ENCODE peak calls at places on chromosome 11, in seven cellular contexts. One of them, this sample, is unnamed.

GRCh38 chr11:58289266-58289665 is 21.2 kb upstream of the OR10W1 start:
- DNase-seq in sigmoid colon: no peak
- DNase-seq in body of pancreas: no peak
- DNase-seq in HCT116: no peak
- DNase-seq in kidney: no peak
- DNase-seq in LNCaP clone FGC: no peak
- DNase-seq in lower lobe of right lung: no peak
- DNase-seq in this sample: no peak

GRCh38 chr11:78474451-78474850 is 56.8 kb upstream of the GAB2 start:
- DNase-seq in body of pancreas: no peak
- DNase-seq in kidney: no peak
- DNase-seq in lower lobe of right lung: no peak
- DNase-seq in HCT116: no peak
- DNase-seq in sigmoid colon: no peak
- DNase-seq in LNCaP clone FGC: no peak
- DNase-seq in this sample: no peak

GRCh38 chr11:88353386-88353785 is 15.8 kb upstream of the CTSC start:
- DNase-seq in kidney: no peak
- DNase-seq in body of pancreas: no peak
- DNase-seq in sigmoid colon: no peak
- DNase-seq in lower lobe of right lung: no peak
- DNase-seq in HCT116: no peak
- DNase-seq in LNCaP clone FGC: no peak
- DNase-seq in this sample: no peak

GRCh38 chr11:124717786-124718634 is 21.7 kb upstream of the NRGN start:
- DNase-seq in lower lobe of right lung: peak
- DNase-seq in sigmoid colon: no peak
- DNase-seq in LNCaP clone FGC: no peak
- DNase-seq in body of pancreas: no peak
- DNase-seq in HCT116: no peak
- DNase-seq in kidney: peak
- DNase-seq in this sample: no peak

GRCh38 chr11:20025331-20025840 is 134.9 kb downstream of the DBX1 start:
- DNase-seq in LNCaP clone FGC: no peak
- DNase-seq in body of pancreas: no peak
- DNase-seq in HCT116: no peak
- DNase-seq in sigmoid colon: no peak
- DNase-seq in lower lobe of right lung: no peak
- DNase-seq in kidney: no peak
- DNase-seq in this sample: no peak

GRCh38 chr11:104968365-104968855 is at the start of gene CASP4:
- DNase-seq in body of pancreas: peak
- DNase-seq in kidney: no peak
- DNase-seq in LNCaP clone FGC: peak
- DNase-seq in sigmoid colon: no peak
- DNase-seq in HCT116: peak
- DNase-seq in lower lobe of right lung: no peak
- DNase-seq in this sample: peak

GRCh38 chr11:68076371-68077042 is 37.7 kb downstream of the TCIRG1 start:
- DNase-seq in lower lobe of right lung: no peak
- DNase-seq in sigmoid colon: no peak
- DNase-seq in LNCaP clone FGC: no peak
- DNase-seq in body of pancreas: no peak
- DNase-seq in kidney: no peak
- DNase-seq in HCT116: no peak
- DNase-seq in this sample: no peak

GRCh38 chr11:14141676-14142075 is 179.2 kb downstream of the SPON1 start:
- DNase-seq in HCT116: no peak
- DNase-seq in LNCaP clone FGC: no peak
- DNase-seq in sigmoid colon: no peak
- DNase-seq in kidney: no peak
- DNase-seq in lower lobe of right lung: no peak
- DNase-seq in body of pancreas: no peak
- DNase-seq in this sample: no peak

GRCh38 chr11:19679952-19680823 is 32.4 kb upstream of the NAV2 start:
- DNase-seq in LNCaP clone FGC: no peak
- DNase-seq in kidney: peak
- DNase-seq in HCT116: peak
- DNase-seq in body of pancreas: peak
- DNase-seq in lower lobe of right lung: peak
- DNase-seq in sigmoid colon: peak
- DNase-seq in this sample: peak

GRCh38 chr11:110184466-110184865 is 91.3 kb downstream of the ZC3H12C start:
- DNase-seq in LNCaP clone FGC: no peak
- DNase-seq in sigmoid colon: no peak
- DNase-seq in body of pancreas: no peak
- DNase-seq in HCT116: no peak
- DNase-seq in lower lobe of right lung: no peak
- DNase-seq in kidney: no peak
- DNase-seq in this sample: no peak

GRCh38 chr11:116217006-116217405 is 555.8 kb downstream of the BUD13 start:
- DNase-seq in lower lobe of right lung: peak
- DNase-seq in sigmoid colon: no peak
- DNase-seq in LNCaP clone FGC: no peak
- DNase-seq in HCT116: peak
- DNase-seq in body of pancreas: peak
- DNase-seq in kidney: no peak
- DNase-seq in this sample: peak

GRCh38 chr11:17927643-17928343 is 85.1 kb downstream of the SERGEF start:
- DNase-seq in sigmoid colon: no peak
- DNase-seq in LNCaP clone FGC: no peak
- DNase-seq in kidney: no peak
- DNase-seq in body of pancreas: no peak
- DNase-seq in HCT116: no peak
- DNase-seq in lower lobe of right lung: no peak
- DNase-seq in this sample: peak

GRCh38 chr11:86934933-86935579 is 20.1 kb downstream of the FZD4 start:
- DNase-seq in sigmoid colon: no peak
- DNase-seq in lower lobe of right lung: no peak
- DNase-seq in kidney: no peak
- DNase-seq in body of pancreas: no peak
- DNase-seq in LNCaP clone FGC: peak
- DNase-seq in HCT116: no peak
- DNase-seq in this sample: no peak

GRCh38 chr11:914747-915493 is 4.3 kb upstream of the CHID1 start:
- DNase-seq in sigmoid colon: peak
- DNase-seq in kidney: no peak
- DNase-seq in body of pancreas: peak
- DNase-seq in lower lobe of right lung: peak
- DNase-seq in HCT116: no peak
- DNase-seq in LNCaP clone FGC: no peak
- DNase-seq in this sample: no peak

GRCh38 chr11:63671322-63672155 is at the start of gene ATL3:
- DNase-seq in kidney: peak
- DNase-seq in sigmoid colon: peak
- DNase-seq in body of pancreas: peak
- DNase-seq in LNCaP clone FGC: peak
- DNase-seq in lower lobe of right lung: peak
- DNase-seq in HCT116: peak
- DNase-seq in this sample: peak

GRCh38 chr11:11036185-11037161 is 178.6 kb upstream of the ZBED5 start:
- DNase-seq in kidney: no peak
- DNase-seq in sigmoid colon: no peak
- DNase-seq in LNCaP clone FGC: peak
- DNase-seq in body of pancreas: peak
- DNase-seq in lower lobe of right lung: no peak
- DNase-seq in HCT116: peak
- DNase-seq in this sample: peak

GRCh38 chr11:46071091-46071490 is 50.2 kb downstream of the PHF21A start:
- DNase-seq in HCT116: no peak
- DNase-seq in body of pancreas: no peak
- DNase-seq in lower lobe of right lung: no peak
- DNase-seq in LNCaP clone FGC: peak
- DNase-seq in sigmoid colon: no peak
- DNase-seq in kidney: no peak
- DNase-seq in this sample: no peak

GRCh38 chr11:65417221-65417701 is 5.3 kb upstream of the NEAT1 start:
- DNase-seq in HCT116: no peak
- DNase-seq in sigmoid colon: peak
- DNase-seq in lower lobe of right lung: peak
- DNase-seq in body of pancreas: peak
- DNase-seq in LNCaP clone FGC: no peak
- DNase-seq in kidney: peak
- DNase-seq in this sample: no peak

GRCh38 chr11:111935331-111936044 is 1.7 kb upstream of the DIXDC1 start:
- DNase-seq in kidney: no peak
- DNase-seq in LNCaP clone FGC: no peak
- DNase-seq in HCT116: no peak
- DNase-seq in lower lobe of right lung: no peak
- DNase-seq in body of pancreas: no peak
- DNase-seq in sigmoid colon: no peak
- DNase-seq in this sample: no peak

GRCh38 chr11:117933475-117933874 is 4.3 kb upstream of the TMPRSS13 start:
- DNase-seq in HCT116: no peak
- DNase-seq in lower lobe of right lung: peak
- DNase-seq in LNCaP clone FGC: no peak
- DNase-seq in sigmoid colon: no peak
- DNase-seq in body of pancreas: no peak
- DNase-seq in kidney: no peak
- DNase-seq in this sample: no peak

GRCh38 chr11:12941671-12942070 is 67.4 kb upstream of the RASSF10 start:
- DNase-seq in sigmoid colon: no peak
- DNase-seq in body of pancreas: no peak
- DNase-seq in lower lobe of right lung: no peak
- DNase-seq in kidney: no peak
- DNase-seq in LNCaP clone FGC: no peak
- DNase-seq in HCT116: no peak
- DNase-seq in this sample: no peak

GRCh38 chr11:75523189-75523588 is 2.6 kb downstream of the GDPD5 start:
- DNase-seq in body of pancreas: peak
- DNase-seq in sigmoid colon: no peak
- DNase-seq in HCT116: no peak
- DNase-seq in kidney: no peak
- DNase-seq in LNCaP clone FGC: no peak
- DNase-seq in lower lobe of right lung: no peak
- DNase-seq in this sample: no peak

GRCh38 chr11:49995559-49995958 is 13.2 kb upstream of the OR4C12 start:
- DNase-seq in body of pancreas: peak
- DNase-seq in HCT116: peak
- DNase-seq in kidney: no peak
- DNase-seq in LNCaP clone FGC: peak
- DNase-seq in lower lobe of right lung: no peak
- DNase-seq in sigmoid colon: no peak
- DNase-seq in this sample: peak
- TF ChIP-seq CTCF in body of pancreas: peak
- TF ChIP-seq CTCF in HCT116: peak
- TF ChIP-seq CTCF in kidney: peak
- TF ChIP-seq CTCF in LNCaP clone FGC: peak
- TF ChIP-seq CTCF in lower lobe of right lung: peak
- TF ChIP-seq CTCF in sigmoid colon: peak
- TF ChIP-seq CTCF in this sample: peak

GRCh38 chr11:35418282-35418846 is 994 bp downstream of the SLC1A2 start:
- DNase-seq in body of pancreas: no peak
- DNase-seq in HCT116: no peak
- DNase-seq in LNCaP clone FGC: no peak
- DNase-seq in kidney: no peak
- DNase-seq in sigmoid colon: no peak
- DNase-seq in lower lobe of right lung: peak
- DNase-seq in this sample: no peak
- H3K4me3 ChIP-seq in body of pancreas: no peak
- H3K4me3 ChIP-seq in HCT116: no peak
- H3K4me3 ChIP-seq in LNCaP clone FGC: peak
- H3K4me3 ChIP-seq in kidney: no peak
- H3K4me3 ChIP-seq in sigmoid colon: no peak
- H3K4me3 ChIP-seq in lower lobe of right lung: peak
- H3K4me3 ChIP-seq in this sample: peak

DNA sequence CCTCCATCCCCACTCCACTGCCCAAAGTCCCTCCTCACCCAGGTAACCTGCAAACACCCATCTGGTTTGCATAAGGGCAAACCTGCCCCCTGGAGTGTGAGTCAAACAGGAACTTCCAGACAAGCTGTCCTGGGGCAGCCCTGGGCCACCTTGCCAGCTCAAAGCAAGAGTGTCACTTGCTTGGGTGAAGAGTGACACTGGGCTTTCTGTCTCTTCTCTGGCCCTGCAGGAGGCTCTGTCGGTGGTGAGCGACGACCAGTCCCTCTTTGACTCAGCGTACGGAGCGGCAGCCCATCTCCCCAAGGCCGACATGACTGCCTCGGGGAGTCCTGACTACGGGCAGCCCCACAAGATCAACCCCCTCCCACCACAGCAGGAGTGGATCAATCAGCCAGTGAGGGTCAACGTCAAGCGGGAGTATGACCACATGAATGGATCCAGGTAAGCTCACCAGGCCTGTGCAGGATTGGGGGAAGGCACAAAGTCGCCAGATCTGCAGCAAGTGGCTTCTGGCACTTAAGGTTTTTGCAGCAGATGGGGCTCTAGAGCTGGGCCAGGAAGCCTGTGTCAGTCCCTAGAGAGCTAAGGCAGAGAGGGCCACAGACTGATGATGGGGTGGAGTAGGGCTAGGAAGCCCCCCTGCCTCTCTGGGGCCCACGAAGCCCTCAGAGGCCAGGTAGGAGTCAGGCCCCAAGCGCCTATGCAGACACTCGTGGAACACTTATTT is 64.2 kb downstream of the FLI1 start:
- DNase-seq in sigmoid colon: no peak
- DNase-seq in kidney: no peak
- DNase-seq in body of pancreas: no peak
- DNase-seq in LNCaP clone FGC: no peak
- DNase-seq in HCT116: no peak
- DNase-seq in lower lobe of right lung: no peak
- DNase-seq in this sample: no peak
- TF ChIP-seq CTCF in sigmoid colon: no peak
- TF ChIP-seq CTCF in kidney: no peak
- TF ChIP-seq CTCF in body of pancreas: no peak
- TF ChIP-seq CTCF in LNCaP clone FGC: no peak
- TF ChIP-seq CTCF in HCT116: no peak
- TF ChIP-seq CTCF in lower lobe of right lung: no peak
- TF ChIP-seq CTCF in this sample: no peak

DNA sequence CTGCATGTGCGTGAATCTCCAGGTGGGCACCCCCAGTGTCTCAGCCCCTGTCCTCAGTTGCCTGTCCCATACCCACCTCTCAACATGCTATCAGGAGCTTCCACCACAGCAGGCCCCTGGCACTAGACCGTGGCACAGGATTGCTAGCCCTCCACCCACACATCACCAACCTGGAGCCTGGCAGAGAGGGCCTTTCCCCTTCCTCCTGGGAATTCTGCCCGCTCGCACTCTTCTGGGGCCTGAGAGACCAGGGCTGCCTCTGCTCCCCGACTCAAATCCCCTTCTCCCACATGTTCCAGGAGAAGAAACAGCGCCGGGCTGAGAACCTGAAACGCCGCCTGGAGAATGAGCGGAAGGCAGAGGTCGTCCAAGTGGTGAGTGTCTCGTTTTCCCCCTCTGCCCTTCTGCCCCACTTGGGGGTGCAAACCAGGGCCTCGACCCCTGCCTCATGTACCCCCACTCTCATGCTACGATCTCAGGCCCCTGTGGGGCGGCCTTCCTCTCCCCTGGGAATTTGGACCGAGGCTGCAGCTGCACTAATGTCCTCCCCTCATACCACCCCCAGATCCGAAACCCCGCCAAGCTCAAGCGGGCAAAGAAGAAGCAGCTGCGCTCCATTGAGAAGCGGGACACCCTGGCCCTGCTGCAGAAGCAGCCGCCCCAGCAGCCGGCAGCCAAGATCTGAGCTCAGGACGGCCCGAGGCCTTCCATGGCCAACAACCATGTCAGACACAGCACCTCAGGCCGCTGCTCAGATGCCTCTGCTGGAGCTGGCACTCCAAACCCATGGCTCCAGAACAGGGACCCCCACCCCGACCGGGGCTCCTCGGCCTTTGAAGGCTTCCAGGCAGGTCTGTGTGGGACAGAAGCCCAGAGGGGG is 5.9 kb downstream of the PTGDR2 start:
- DNase-seq in sigmoid colon: no peak
- DNase-seq in LNCaP clone FGC: no peak
- DNase-seq in kidney: no peak
- DNase-seq in HCT116: no peak
- DNase-seq in lower lobe of right lung: no peak
- DNase-seq in body of pancreas: no peak
- DNase-seq in this sample: no peak
- H3K4me3 ChIP-seq in sigmoid colon: no peak
- H3K4me3 ChIP-seq in LNCaP clone FGC: no peak
- H3K4me3 ChIP-seq in kidney: no peak
- H3K4me3 ChIP-seq in HCT116: no peak
- H3K4me3 ChIP-seq in lower lobe of right lung: no peak
- H3K4me3 ChIP-seq in body of pancreas: no peak
- H3K4me3 ChIP-seq in this sample: no peak

This sample was measured in HFF-Myc.